ENCODE peak calls at places on chromosomes 5 and 9, in eight cellular contexts. J is IMR-90, S is AG09309, V is WERI-Rb-1, Q is astrocyte of the spinal cord, E is HFF-Myc, Z is heart right ventricle, Y is PC-3. U is an unnamed sample.

GRCh38 chr9:70101265-70101664 is 57.6 kb downstream of the MAMDC2 start:
- DNase-seq in Z (no peak), J (peak), Q (peak), S (no peak), V (no peak), E (no peak), Y (no peak), U (no peak)

GRCh38 chr9:126462617-126463016 is 136.0 kb downstream of the MVB12B start:
- DNase-seq in Y (no peak), V (no peak), J (no peak), Q (no peak), Z (no peak), E (no peak), S (no peak), U (no peak)

GRCh38 chr9:37128051-37128450 is 7.7 kb downstream of the ZCCHC7 start:
- DNase-seq in E (no peak), V (no peak), Y (no peak), Z (no peak), S (no peak), J (no peak), Q (no peak), U (no peak)

GRCh38 chr9:16482764-16483163 is 387.7 kb downstream of the BNC2 start:
- DNase-seq in S (no peak), V (no peak), Z (no peak), J (peak), Q (no peak), Y (no peak), E (no peak), U (no peak)

GRCh38 chr5:176656467-176656990 is 9.2 kb downstream of the TSPAN17 start:
- DNase-seq in S (no peak), Y (no peak), E (no peak), J (no peak), Q (no peak), V (no peak), Z (no peak), U (no peak)

GRCh38 chr5:37921452-37921851 is 81.6 kb upstream of the GDNF start:
- DNase-seq in Y (no peak), S (no peak), E (no peak), V (no peak), J (no peak), Z (no peak), Q (no peak), U (no peak)

GRCh38 chr5:50675385-50675784 is 8.9 kb downstream of the PARP8 start:
- DNase-seq in Q (no peak), J (no peak), V (no peak), E (no peak), Z (no peak), Y (no peak), S (no peak), U (no peak)

GRCh38 chr9:110141118-110141797 is 66.7 kb downstream of the C9orf152 start:
- DNase-seq in E (peak), Q (peak), Y (peak), V (no peak), J (peak), Z (peak), S (peak), U (peak)

GRCh38 chr5:133457439-133457838 is 154.9 kb downstream of the FSTL4 start:
- DNase-seq in V (no peak), Z (no peak), Q (no peak), S (no peak), J (no peak), Y (no peak), E (no peak), U (no peak)

GRCh38 chr5:150710165-150710564 is 9.3 kb upstream of the RBM22 start:
- DNase-seq in Z (no peak), Y (peak), J (no peak), E (no peak), V (no peak), Q (no peak), S (no peak), U (no peak)
- TF ChIP-seq CTCF in Z (peak), Y (peak), J (peak), E (no peak), V (no peak), Q (peak), S (peak), U (peak)

GRCh38 chr5:95734156-95734555 is 3.0 kb downstream of the RHOBTB3 start:
- DNase-seq in Y (no peak), J (no peak), E (no peak), V (no peak), Q (no peak), Z (no peak), S (no peak), U (no peak)
- H3K4me3 ChIP-seq in Y (no peak), J (peak), E (peak), V (no peak), Q (peak), Z (peak), S (peak), U (peak)

DNA sequence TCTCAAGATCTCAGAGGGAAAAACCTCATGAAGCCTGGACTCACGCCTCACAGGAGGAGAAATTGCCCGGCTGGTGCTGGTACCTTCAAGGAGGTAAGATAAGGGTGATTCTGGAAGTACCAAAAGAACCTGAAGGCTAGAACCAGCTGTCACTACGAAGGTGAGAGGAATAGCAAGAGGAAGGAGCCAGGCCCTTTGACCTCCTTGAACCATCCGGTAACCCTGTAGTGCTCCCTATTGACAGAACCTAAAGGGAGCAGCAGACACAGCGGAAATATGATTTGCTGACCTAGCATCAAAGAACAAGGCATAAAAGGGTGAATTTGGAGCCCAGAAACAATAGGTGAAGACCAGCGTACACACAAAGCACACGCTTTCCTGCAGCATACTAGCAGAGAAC is 92.2 kb downstream of the DOCK8 start:
- DNase-seq in Q (no peak), S (no peak), J (no peak), Z (no peak), Y (peak), V (peak), E (no peak), U (no peak)
- TF ChIP-seq CTCF in Q (no peak), S (no peak), J (no peak), Z (no peak), Y (peak), V (peak), E (no peak), U (peak)

DNA sequence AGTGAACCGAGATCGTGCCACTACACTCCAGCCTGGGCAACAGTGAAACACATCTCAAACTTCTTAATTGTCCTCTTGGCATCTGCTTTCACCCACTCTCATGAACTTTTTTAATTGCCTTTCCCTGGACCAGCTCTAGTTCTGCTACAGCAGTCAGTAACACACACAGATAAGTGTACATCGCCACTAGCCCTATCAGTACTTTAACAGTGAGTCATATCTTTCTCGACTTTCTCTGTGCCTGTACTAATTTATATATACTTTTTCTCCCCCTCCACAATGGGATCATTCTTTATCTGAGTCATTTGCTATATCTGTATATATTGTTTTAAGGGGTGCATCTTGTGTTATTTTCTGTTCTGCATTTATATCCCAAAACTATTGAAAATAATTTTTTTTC is 6.7 kb downstream of the CDC37L1 start:
- DNase-seq in Y (no peak), E (no peak), J (peak), S (no peak), V (no peak), Z (no peak), Q (no peak), U (no peak)
- H3K4me3 ChIP-seq in Y (no peak), E (no peak), J (no peak), S (no peak), V (no peak), Z (no peak), Q (no peak), U (no peak)

DNA sequence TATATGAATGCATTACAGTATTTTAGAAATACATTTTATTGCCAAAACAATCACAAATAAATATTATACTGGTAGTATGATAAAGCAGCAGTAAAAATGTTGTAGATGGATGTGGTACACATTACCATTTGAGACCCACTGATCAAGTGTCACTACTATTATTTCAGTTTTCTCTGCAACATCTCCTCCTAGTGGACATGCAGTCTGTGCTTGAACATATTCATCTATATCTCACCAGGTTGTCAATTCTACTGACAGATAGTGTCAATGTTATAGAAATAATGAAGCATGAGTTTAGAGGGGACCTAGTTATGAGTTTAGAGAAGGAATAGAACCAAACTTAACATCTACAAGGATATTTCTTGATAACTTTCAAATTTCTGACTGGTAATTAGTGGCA is 39.2 kb upstream of the ELOVL7 start:
- DNase-seq in E (no peak), V (no peak), Z (no peak), Q (no peak), S (no peak), J (no peak), Y (peak), U (no peak)
- TF ChIP-seq CTCF in E (no peak), V (peak), Z (no peak), Q (peak), S (peak), J (no peak), Y (peak), U (peak)